ENCODE peak calls at places on chromosomes 12 and 14, in nine cellular contexts. N, I, L, V, X, S, Z, U and M are unnamed samples.

GRCh38 chr14:51534623-51535022 is 117.1 kb upstream of the FRMD6 start:
- DNase-seq in Z (peak; percentile 51), U (peak; percentile 24), L (no peak), I (peak; percentile 99), S (no peak), N (no peak), V (peak; percentile 20), X (peak; percentile 64), M (peak; percentile 96)

GRCh38 chr12:100913872-100914600 is 119.5 kb downstream of the ANO4 start:
- DNase-seq in I (no peak), Z (no peak), V (no peak), N (no peak), L (no peak), U (no peak), X (no peak), S (no peak), M (no peak)

GRCh38 chr14:70670992-70671651 is 29.4 kb downstream of the TTC9 start:
- DNase-seq in I (no peak), Z (no peak), N (no peak), L (no peak), V (no peak), X (no peak), U (no peak), S (no peak), M (no peak)

GRCh38 chr12:109512608-109513007 is 35.2 kb downstream of the UBE3B start:
- DNase-seq in U (no peak), V (no peak), X (no peak), Z (no peak), S (no peak), I (no peak), N (no peak), L (no peak), M (no peak)

GRCh38 chr12:115438314-115438713 is 754.3 kb upstream of the TBX3 start:
- DNase-seq in L (no peak), Z (no peak), X (no peak), N (no peak), I (no peak), U (no peak), V (no peak), S (no peak), M (no peak)

GRCh38 chr12:50086148-50086547 is 1.0 kb downstream of the SMARCD1 start:
- DNase-seq in V (no peak), X (no peak), U (no peak), S (no peak), N (no peak), Z (no peak), I (peak; percentile 27), L (no peak), M (no peak)

GRCh38 chr14:53620890-53621289 is 335.7 kb downstream of the BMP4 start:
- DNase-seq in U (no peak), Z (no peak), N (no peak), V (no peak), S (no peak), X (no peak), L (no peak), I (no peak), M (no peak)

GRCh38 chr14:96906434-96906833 is 109.3 kb downstream of the VRK1 start:
- DNase-seq in L (no peak), S (no peak), N (no peak), U (no peak), V (no peak), Z (no peak), I (no peak), X (no peak), M (no peak)

GRCh38 chr12:49233842-49234526 is 30.9 kb upstream of the TUBA1C start:
- DNase-seq in V (no peak), X (no peak), I (no peak), Z (no peak), U (peak; percentile 83), N (no peak), S (no peak), L (peak; percentile 20), M (no peak)

GRCh38 chr12:2295941-2296461 is 243.2 kb downstream of the CACNA1C start:
- DNase-seq in Z (peak; percentile 80), I (no peak), N (no peak), U (no peak), L (no peak), S (no peak), V (no peak), X (peak; percentile 63), M (peak; percentile 27)

GRCh38 chr14:91230363-91231035 is 14.0 kb downstream of the GPR68 start:
- DNase-seq in Z (peak; percentile 31), X (peak; percentile 18), U (no peak), N (no peak), I (peak; percentile 42), S (no peak), L (no peak), V (no peak), M (no peak)

GRCh38 chr12:58988643-58989042 is 68.3 kb upstream of the LRIG3 start:
- DNase-seq in U (no peak), V (no peak), S (no peak), N (no peak), X (no peak), Z (no peak), I (no peak), L (no peak), M (no peak)

GRCh38 chr14:29528889-29529288 is 398.8 kb downstream of the PRKD1 start:
- DNase-seq in X (no peak), S (no peak), I (no peak), Z (no peak), N (no peak), V (no peak), L (no peak), U (peak; percentile 57), M (no peak)

GRCh38 chr12:104890463-104891096 is 67.5 kb downstream of the SLC41A2 start:
- DNase-seq in I (no peak), X (no peak), V (no peak), N (no peak), S (no peak), L (no peak), Z (no peak), U (no peak), M (no peak)

GRCh38 chr12:95440401-95440800 is 33.6 kb upstream of the METAP2 start:
- DNase-seq in V (no peak), U (no peak), N (no peak), L (no peak), X (peak; percentile 35), Z (peak; percentile 4), I (no peak), S (no peak), M (no peak)

GRCh38 chr12:87779016-87779415 is 250.2 kb downstream of the C12orf50 start:
- DNase-seq in U (no peak), L (no peak), I (no peak), V (no peak), X (peak; percentile 55), Z (peak; percentile 59), N (no peak), S (no peak), M (peak; percentile 80)

GRCh38 chr12:64633940-64634337 is 23.6 kb downstream of the RASSF3 start:
- DNase-seq in X (peak; percentile 65), S (no peak), U (no peak), I (peak; percentile 83), L (no peak), Z (peak; percentile 73), V (peak; percentile 26), N (no peak), M (no peak)

GRCh38 chr12:6996040-6996441 is 22.2 kb downstream of the LPCAT3 start:
- DNase-seq in U (no peak), X (peak; percentile 40), I (peak; percentile 14), L (no peak), Z (peak; percentile 62), V (no peak), N (no peak), S (no peak), M (peak; percentile 89)

GRCh38 chr12:82952946-82953345 is 266.2 kb downstream of the TMTC2 start:
- DNase-seq in S (no peak), Z (no peak), N (no peak), X (no peak), I (no peak), U (no peak), L (no peak), V (no peak), M (peak; percentile 52)

GRCh38 chr14:38329236-38329635 is 73.3 kb upstream of the CLEC14A start:
- DNase-seq in I (peak; percentile 74), Z (no peak), X (no peak), S (no peak), V (no peak), N (no peak), L (no peak), U (no peak), M (no peak)

GRCh38 chr14:96189288-96189711 is 15.3 kb upstream of the BDKRB2 start:
- DNase-seq in I (no peak), X (no peak), L (no peak), U (no peak), V (no peak), Z (no peak), N (no peak), S (no peak), M (no peak)

GRCh38 chr14:96225745-96226151 is 21.1 kb downstream of the BDKRB2 start:
- DNase-seq in V (no peak), I (peak; percentile 62), X (peak; percentile 77), U (no peak), S (no peak), L (no peak), Z (peak; percentile 42), N (no peak), M (no peak)